ENCODE peak calls at places on chromosomes 5 and 9, in seven cellular contexts. N is HL-60, T is uterus, F is adrenal gland, L is mammary epithelial cell, B is cardiac fibroblast, J is bronchial epithelial cell. D is an unnamed sample.
A peak's percentile ranks its signal among the peaks of the same experiment; 100 is the strongest.

GRCh38 chr5:151024440-151024839 is 4.0 kb downstream of the GPX3 start:
- DNase-seq in N (no peak), T (no peak), F (no peak), L (no peak), B (no peak), J (peak; percentile 29), D (no peak)

GRCh38 chr5:145110826-145111225 is 724.3 kb downstream of the PRELID2 start:
- DNase-seq in N (no peak), T (no peak), F (no peak), L (no peak), B (no peak), J (no peak), D (no peak)

GRCh38 chr5:168315991-168316578 is 24.6 kb downstream of the WWC1 start:
- DNase-seq in N (no peak), T (no peak), F (no peak), L (no peak), B (no peak), J (peak; percentile 32), D (no peak)

GRCh38 chr9:85523202-85523601 is 218.6 kb downstream of the AGTPBP1 start:
- DNase-seq in N (no peak), T (no peak), F (no peak), L (no peak), B (no peak), J (no peak), D (no peak)

GRCh38 chr5:3033033-3033755 is 281.7 kb upstream of the IRX2 start:
- DNase-seq in N (no peak), T (no peak), F (peak; percentile 27), L (no peak), B (no peak), J (no peak), D (no peak)

GRCh38 chr5:107516452-107517184 is 154.1 kb downstream of the EFNA5 start:
- DNase-seq in N (no peak), T (no peak), F (no peak), L (no peak), B (peak; percentile 53), J (no peak), D (peak; percentile 67)

GRCh38 chr5:15452030-15452429 is 48.0 kb upstream of the FBXL7 start:
- DNase-seq in N (no peak), T (no peak), F (no peak), L (no peak), B (no peak), J (no peak), D (no peak)

GRCh38 chr9:37134166-37134565 is 13.8 kb downstream of the ZCCHC7 start:
- DNase-seq in N (no peak), T (no peak), F (no peak), L (no peak), B (no peak), J (no peak), D (no peak)

GRCh38 chr5:172104801-172105701 is 83.0 kb downstream of the STK10 start:
- DNase-seq in N (no peak), T (no peak), F (no peak), L (peak; percentile 15), B (no peak), J (no peak), D (no peak)

GRCh38 chr5:172106511-172107356 is 81.3 kb downstream of the STK10 start:
- DNase-seq in N (peak; percentile 42), T (peak; percentile 70), F (peak; percentile 75), L (no peak), B (peak; percentile 33), J (no peak), D (no peak)

GRCh38 chr5:172105811-172106210 is 82.2 kb downstream of the STK10 start:
- DNase-seq in N (no peak), T (no peak), F (no peak), L (no peak), B (no peak), J (no peak), D (no peak)

GRCh38 chr5:172109749-172110148 is 78.3 kb downstream of the STK10 start:
- DNase-seq in N (no peak), T (no peak), F (no peak), L (no peak), B (no peak), J (no peak), D (no peak)

GRCh38 chr5:172107606-172108005 is 80.4 kb downstream of the STK10 start:
- DNase-seq in N (peak; percentile 27), T (no peak), F (no peak), L (peak; percentile 46), B (peak; percentile 87), J (peak; percentile 23), D (peak; percentile 72)
- H3K4me3 ChIP-seq in N (no peak overlapping the region), T (no peak overlapping the region), F (no peak overlapping the region), L (no peak overlapping the region), B (peak overlapping the region; percentile 5), J (no peak overlapping the region), D (no peak overlapping the region)

GRCh38 chr5:78554595-78554994 is 94.0 kb downstream of the LHFPL2 start:
- DNase-seq in N (no peak), T (no peak), F (peak; percentile 35), L (no peak), B (no peak), J (no peak), D (no peak)
- TF ChIP-seq CTCF in N (no peak), T (no peak), F (no peak), L (no peak), B (no peak), J (no peak), D (no peak)

DNA sequence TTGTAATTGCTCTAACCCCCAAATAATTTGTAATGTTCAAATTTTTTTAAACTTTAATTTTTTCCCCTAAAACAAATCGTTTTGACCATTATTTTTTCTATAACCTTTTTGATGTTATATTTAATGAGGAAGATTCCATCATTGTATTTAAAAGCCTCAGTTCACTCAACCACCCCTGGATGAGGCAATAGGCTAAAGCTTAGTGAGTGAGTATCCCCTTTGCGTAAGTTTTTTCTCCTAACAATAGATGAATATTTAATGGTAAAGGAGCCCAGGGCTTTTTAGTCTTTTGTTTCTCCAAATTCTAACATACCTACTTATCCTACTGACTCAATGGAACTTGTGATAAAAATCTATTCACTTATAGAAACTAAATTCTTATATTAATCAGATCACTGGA is 38.1 kb downstream of the ALDH1A1 start:
- DNase-seq in N (no peak), T (no peak), F (no peak), L (no peak), B (no peak), J (no peak), D (no peak)
- H3K4me3 ChIP-seq in N (no peak overlapping the region), T (no peak overlapping the region), F (no peak overlapping the region), L (no peak overlapping the region), B (no peak overlapping the region), J (no peak overlapping the region), D (no peak overlapping the region)

DNA sequence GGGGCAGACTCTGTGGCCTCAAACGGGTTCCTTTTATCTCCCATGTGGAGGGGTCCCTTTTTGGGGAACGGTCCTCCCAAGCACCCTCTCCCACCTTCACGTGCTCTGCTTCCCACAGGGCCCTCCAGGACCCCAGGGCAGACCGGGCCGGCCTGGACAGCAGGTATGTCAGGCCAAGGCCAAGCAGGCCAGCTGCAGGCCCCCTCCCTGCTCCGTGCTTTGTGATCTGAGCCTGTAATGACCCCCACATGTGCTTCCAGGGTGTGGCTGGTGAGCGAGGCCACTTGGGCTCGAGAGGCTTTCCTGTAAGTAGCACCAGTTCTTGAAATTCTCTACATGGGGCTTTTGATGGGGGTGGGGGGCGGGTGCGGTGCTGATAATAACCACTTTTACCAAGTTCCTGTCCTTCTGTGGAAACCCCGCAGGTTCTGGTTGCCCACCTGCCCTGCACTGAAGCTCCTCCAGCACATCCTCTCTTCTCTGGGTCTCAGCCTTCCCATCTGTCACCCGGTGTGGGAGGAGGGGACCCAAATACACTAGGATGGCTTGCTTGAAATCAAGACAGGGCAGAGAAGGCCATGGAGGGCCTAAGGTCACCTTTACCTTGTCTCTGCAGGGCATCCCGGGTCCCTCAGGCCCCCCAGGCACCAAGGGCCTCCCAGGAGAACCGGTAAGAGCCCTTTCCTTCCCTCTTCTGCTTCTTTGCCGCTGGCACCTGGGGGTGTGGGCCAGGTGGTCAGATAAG is 57.9 kb upstream of the ORM1 start:
- DNase-seq in N (no peak), T (no peak), F (no peak), L (no peak), B (no peak), J (no peak), D (no peak)
- TF ChIP-seq CTCF in N (no peak), T (no peak), F (no peak), L (no peak), B (no peak), J (no peak), D (no peak)

GRCh38 chr5:8213701-8214240 is 344.8 kb downstream of the MTRR start:
- DNase-seq in N (no peak), T (no peak), F (no peak), L (no peak), B (no peak), J (no peak), D (no peak)
- H3K4me3 ChIP-seq in N (no peak overlapping the region), T (no peak overlapping the region), F (no peak overlapping the region), L (no peak overlapping the region), B (no peak overlapping the region), J (no peak overlapping the region), D (no peak overlapping the region)

GRCh38 chr5:143506881-143507552 is 103.5 kb upstream of the NR3C1 start:
- DNase-seq in N (no peak), T (no peak), F (peak; percentile 64), L (peak; percentile 90), B (peak; percentile 93), J (peak; percentile 98), D (peak; percentile 93)
- TF ChIP-seq CTCF in N (no peak), T (no peak), F (no peak), L (no peak), B (peak; percentile 16), J (no peak), D (no peak)

DNA sequence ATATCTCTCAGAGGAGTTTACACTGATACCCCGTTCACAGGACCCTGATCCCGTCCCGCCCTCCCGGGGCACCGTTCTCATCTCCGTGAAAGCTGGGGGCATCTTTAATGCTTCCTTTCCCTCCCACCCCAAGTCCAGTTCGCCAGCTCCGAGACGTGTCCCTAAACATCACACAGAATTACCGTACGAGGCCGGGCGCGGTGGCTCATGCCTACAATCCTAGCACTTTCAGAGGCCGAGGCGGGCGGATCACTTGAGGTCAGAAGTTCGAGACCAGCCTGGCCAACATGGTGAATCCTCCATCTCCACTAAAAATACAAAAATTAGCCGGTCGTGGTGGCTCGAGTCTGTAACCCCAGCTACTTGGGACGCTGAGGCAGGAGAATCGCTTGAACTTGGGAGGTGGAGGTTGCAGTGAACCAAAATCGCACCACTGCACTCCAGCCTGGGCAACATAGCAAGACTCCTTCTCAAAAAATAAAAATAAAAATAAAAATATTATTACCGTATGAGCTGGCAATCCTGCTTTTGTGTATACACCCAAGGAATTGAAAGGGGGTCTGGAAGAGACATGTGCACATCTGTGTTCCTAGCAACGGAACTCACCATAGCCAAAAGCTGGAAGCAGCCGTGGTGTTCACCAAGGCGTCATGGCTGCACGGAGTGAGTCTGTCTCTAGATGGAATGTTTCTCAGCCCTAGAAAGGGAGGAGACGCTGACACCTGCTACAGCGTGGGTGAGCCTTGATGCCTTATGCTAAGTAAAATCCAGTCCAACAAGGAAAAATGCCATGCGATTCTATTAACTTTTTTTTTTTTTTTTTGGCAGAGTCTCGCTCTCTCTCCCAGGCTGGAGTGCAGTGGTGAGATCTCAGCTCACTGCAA is 1.2 kb upstream of the ABO start:
- DNase-seq in N (no peak), T (no peak), F (peak; percentile 55), L (no peak), B (no peak), J (no peak), D (no peak)
- H3K4me3 ChIP-seq in N (no peak overlapping the region), T (peak overlapping the region; percentile 18), F (no peak overlapping the region), L (no peak overlapping the region), B (no peak overlapping the region), J (no peak overlapping the region), D (no peak overlapping the region)